ENCODE peak calls at places on chromosomes 6 and 20, in nine cellular contexts. O is ACHN, J is iris pigment epithelial cell, C is brain microvascular endothelial cell, E is upper lobe of right lung, Q is naive B cell, L is GM13976, T is ascending aorta, G is T-cell. B is an unnamed sample.

GRCh38 chr6:140499607-140500006 is 1125.2 kb upstream of the CITED2 start:
- DNase-seq in L (no peak), Q (no peak), E (no peak), C (no peak), O (no peak), G (no peak), J (no peak), T (no peak), B (no peak)

GRCh38 chr6:27931209-27931608 is 19.0 kb upstream of the OR2B2 start:
- DNase-seq in G (no peak), C (no peak), E (no peak), O (no peak), Q (no peak), T (no peak), L (no peak), J (no peak), B (no peak)

GRCh38 chr20:31607640-31608255 is 2.7 kb downstream of the ID1 start:
- DNase-seq in O (no peak), C (no peak), E (no peak), T (no peak), Q (no peak), J (peak), L (no peak), G (no peak), B (no peak)

GRCh38 chr20:9344080-9344920 is 170.1 kb upstream of the LAMP5 start:
- DNase-seq in J (peak), T (no peak), O (no peak), E (no peak), L (no peak), Q (no peak), G (no peak), C (peak), B (no peak)

GRCh38 chr6:73637404-73637803 is 16.4 kb downstream of the SLC17A5 start:
- DNase-seq in T (no peak), L (no peak), J (no peak), C (no peak), O (no peak), E (no peak), Q (no peak), G (no peak), B (no peak)

GRCh38 chr20:60011512-60012507 is 53.6 kb downstream of the CDH26 start:
- DNase-seq in C (no peak), J (no peak), Q (no peak), E (no peak), O (no peak), G (no peak), T (no peak), L (no peak), B (no peak)

GRCh38 chr20:50636601-50637539 is 54.5 kb downstream of the RIPOR3 start:
- DNase-seq in O (no peak), T (no peak), L (peak), C (no peak), Q (no peak), J (peak), E (no peak), G (no peak), B (no peak)

GRCh38 chr20:18698735-18699380 is 111.0 kb downstream of the DTD1 start:
- DNase-seq in O (no peak), G (no peak), C (no peak), L (no peak), Q (no peak), T (no peak), J (no peak), E (no peak), B (no peak)

B was measured in colonic mucosa.